ENCODE peak calls at places on chromosome 12, in four cellular contexts. One of them, this sample, is unnamed.

GRCh38 chr12:1197264-1198018 is 206.4 kb downstream of the ERC1 start:
- DNase-seq in cardiac septum: no peak
- DNase-seq in NCI-H1417: no peak
- DNase-seq in dorsolateral prefrontal cortex: no peak
- DNase-seq in this sample: no peak

GRCh38 chr12:25829192-25829591 is 129.3 kb upstream of the RASSF8 start:
- DNase-seq in cardiac septum: no peak
- DNase-seq in NCI-H1417: no peak
- DNase-seq in dorsolateral prefrontal cortex: no peak
- DNase-seq in this sample: no peak

GRCh38 chr12:127260531-127260930 is 1006.4 kb upstream of the TMEM132C start:
- DNase-seq in cardiac septum: no peak
- DNase-seq in NCI-H1417: no peak
- DNase-seq in dorsolateral prefrontal cortex: no peak
- DNase-seq in this sample: no peak

GRCh38 chr12:19474147-19474546 is 34.9 kb downstream of the AEBP2 start:
- DNase-seq in cardiac septum: no peak
- DNase-seq in NCI-H1417: no peak
- DNase-seq in dorsolateral prefrontal cortex: no peak
- DNase-seq in this sample: no peak

GRCh38 chr12:48351022-48351708 is 446 bp upstream of the ZNF641 start:
- DNase-seq in cardiac septum: no peak
- DNase-seq in NCI-H1417: peak
- DNase-seq in dorsolateral prefrontal cortex: no peak
- DNase-seq in this sample: no peak

GRCh38 chr12:5376591-5377207 is 55.2 kb upstream of the NTF3 start:
- DNase-seq in cardiac septum: no peak
- DNase-seq in NCI-H1417: peak
- DNase-seq in dorsolateral prefrontal cortex: no peak
- DNase-seq in this sample: no peak

GRCh38 chr12:92861381-92861780 is 67.7 kb downstream of the EEA1 start:
- DNase-seq in cardiac septum: no peak
- DNase-seq in NCI-H1417: no peak
- DNase-seq in dorsolateral prefrontal cortex: no peak
- DNase-seq in this sample: no peak

GRCh38 chr12:88339966-88340365 is 197.9 kb downstream of the TMTC3 start:
- DNase-seq in cardiac septum: no peak
- DNase-seq in NCI-H1417: no peak
- DNase-seq in dorsolateral prefrontal cortex: no peak
- DNase-seq in this sample: no peak

GRCh38 chr12:122874081-122874480 is 21.8 kb downstream of the VPS37B start:
- DNase-seq in cardiac septum: peak
- DNase-seq in NCI-H1417: no peak
- DNase-seq in dorsolateral prefrontal cortex: no peak
- DNase-seq in this sample: no peak

This sample was measured in T-helper 9 cell.